ENCODE peak calls at places on chromosomes 5 and 9, in six cellular contexts. One of them, this sample, is unnamed.

GRCh38 chr5:55421074-55421529 is 113.3 kb downstream of the MTREX start:
- DNase-seq in GM04504: peak
- DNase-seq in NCI-H146: no peak
- DNase-seq in left ventricle myocardium superior: no peak
- DNase-seq in A673: no peak
- DNase-seq in GM12865: peak
- DNase-seq in this sample: no peak

GRCh38 chr5:43674536-43674935 is 71.6 kb downstream of the NNT start:
- DNase-seq in left ventricle myocardium superior: no peak
- DNase-seq in NCI-H146: no peak
- DNase-seq in GM04504: no peak
- DNase-seq in GM12865: no peak
- DNase-seq in A673: no peak
- DNase-seq in this sample: no peak

GRCh38 chr5:113123563-113123962 is 147.0 kb downstream of the DCP2 start:
- DNase-seq in left ventricle myocardium superior: no peak
- DNase-seq in GM04504: no peak
- DNase-seq in GM12865: peak
- DNase-seq in A673: peak
- DNase-seq in NCI-H146: no peak
- DNase-seq in this sample: peak

GRCh38 chr9:137965177-137965795 is 87.7 kb downstream of the CACNA1B start:
- DNase-seq in GM04504: no peak
- DNase-seq in A673: no peak
- DNase-seq in left ventricle myocardium superior: peak
- DNase-seq in NCI-H146: no peak
- DNase-seq in GM12865: no peak
- DNase-seq in this sample: no peak

GRCh38 chr5:160556886-160557285 is 135.2 kb downstream of the PTTG1 start:
- DNase-seq in left ventricle myocardium superior: no peak
- DNase-seq in NCI-H146: no peak
- DNase-seq in A673: no peak
- DNase-seq in GM04504: peak
- DNase-seq in GM12865: no peak
- DNase-seq in this sample: no peak

GRCh38 chr9:18638448-18639249 is 164.7 kb downstream of the ADAMTSL1 start:
- DNase-seq in NCI-H146: no peak
- DNase-seq in GM04504: no peak
- DNase-seq in A673: no peak
- DNase-seq in left ventricle myocardium superior: no peak
- DNase-seq in GM12865: no peak
- DNase-seq in this sample: no peak

GRCh38 chr5:161934486-161934885 is 86.6 kb downstream of the GABRA1 start:
- DNase-seq in GM12865: no peak
- DNase-seq in NCI-H146: no peak
- DNase-seq in A673: no peak
- DNase-seq in GM04504: no peak
- DNase-seq in left ventricle myocardium superior: no peak
- DNase-seq in this sample: no peak

GRCh38 chr5:441996-442334 is 1.0 kb upstream of the EXOC3 start:
- DNase-seq in GM12865: no peak
- DNase-seq in A673: no peak
- DNase-seq in left ventricle myocardium superior: no peak
- DNase-seq in GM04504: no peak
- DNase-seq in NCI-H146: no peak
- DNase-seq in this sample: no peak

GRCh38 chr5:179486596-179487051 is 63.7 kb upstream of the RUFY1 start:
- DNase-seq in A673: no peak
- DNase-seq in left ventricle myocardium superior: no peak
- DNase-seq in GM12865: no peak
- DNase-seq in GM04504: no peak
- DNase-seq in NCI-H146: peak
- DNase-seq in this sample: no peak

GRCh38 chr5:132837868-132838267 is 7.4 kb upstream of the SHROOM1 start:
- DNase-seq in NCI-H146: no peak
- DNase-seq in A673: no peak
- DNase-seq in GM04504: no peak
- DNase-seq in GM12865: no peak
- DNase-seq in left ventricle myocardium superior: no peak
- DNase-seq in this sample: no peak

GRCh38 chr9:131609116-131609830 is 64.0 kb downstream of the PRRT1B start:
- DNase-seq in GM04504: peak
- DNase-seq in left ventricle myocardium superior: peak
- DNase-seq in NCI-H146: no peak
- DNase-seq in GM12865: no peak
- DNase-seq in A673: no peak
- DNase-seq in this sample: no peak

GRCh38 chr5:82386576-82386975 is 108.4 kb upstream of the RPS23 start:
- DNase-seq in GM12865: no peak
- DNase-seq in A673: no peak
- DNase-seq in GM04504: no peak
- DNase-seq in left ventricle myocardium superior: no peak
- DNase-seq in NCI-H146: no peak
- DNase-seq in this sample: no peak

GRCh38 chr5:51573835-51574234 is 190.6 kb downstream of the ISL1 start:
- DNase-seq in left ventricle myocardium superior: no peak
- DNase-seq in NCI-H146: no peak
- DNase-seq in GM12865: no peak
- DNase-seq in A673: no peak
- DNase-seq in GM04504: no peak
- DNase-seq in this sample: no peak

GRCh38 chr5:144072518-144072927 is 97.9 kb downstream of the YIPF5 start:
- DNase-seq in GM04504: peak
- DNase-seq in left ventricle myocardium superior: no peak
- DNase-seq in A673: peak
- DNase-seq in GM12865: no peak
- DNase-seq in NCI-H146: no peak
- DNase-seq in this sample: no peak

GRCh38 chr5:98734646-98735045 is 38.8 kb upstream of the RGMB start:
- DNase-seq in A673: peak
- DNase-seq in left ventricle myocardium superior: no peak
- DNase-seq in GM12865: no peak
- DNase-seq in NCI-H146: no peak
- DNase-seq in GM04504: no peak
- DNase-seq in this sample: no peak

GRCh38 chr5:94893404-94894145 is 275.1 kb downstream of the SLF1 start:
- DNase-seq in GM04504: no peak
- DNase-seq in left ventricle myocardium superior: no peak
- DNase-seq in GM12865: peak
- DNase-seq in A673: peak
- DNase-seq in NCI-H146: peak
- DNase-seq in this sample: peak

GRCh38 chr5:39209924-39210323 is 9.4 kb downstream of the FYB1 start:
- DNase-seq in NCI-H146: no peak
- DNase-seq in left ventricle myocardium superior: peak
- DNase-seq in GM12865: peak
- DNase-seq in A673: no peak
- DNase-seq in GM04504: no peak
- DNase-seq in this sample: no peak

GRCh38 chr5:157801-158200 is 33.5 kb upstream of the LRRC14B start:
- DNase-seq in GM12865: no peak
- DNase-seq in left ventricle myocardium superior: no peak
- DNase-seq in GM04504: no peak
- DNase-seq in NCI-H146: no peak
- DNase-seq in A673: no peak
- DNase-seq in this sample: peak

GRCh38 chr9:16532681-16533450 is 337.6 kb downstream of the BNC2 start:
- DNase-seq in NCI-H146: no peak
- DNase-seq in GM04504: no peak
- DNase-seq in GM12865: no peak
- DNase-seq in A673: no peak
- DNase-seq in left ventricle myocardium superior: no peak
- DNase-seq in this sample: no peak

GRCh38 chr5:72205431-72206009 is 98.2 kb downstream of the MAP1B start:
- DNase-seq in left ventricle myocardium superior: no peak
- DNase-seq in NCI-H146: no peak
- DNase-seq in A673: no peak
- DNase-seq in GM12865: no peak
- DNase-seq in GM04504: no peak
- DNase-seq in this sample: no peak

GRCh38 chr5:152439791-152440190 is 34.7 kb upstream of the NMUR2 start:
- DNase-seq in NCI-H146: no peak
- DNase-seq in GM12865: no peak
- DNase-seq in left ventricle myocardium superior: no peak
- DNase-seq in A673: no peak
- DNase-seq in GM04504: no peak
- DNase-seq in this sample: no peak

GRCh38 chr5:135576075-135576599 is 2.7 kb downstream of the CXCL14 start:
- DNase-seq in left ventricle myocardium superior: no peak
- DNase-seq in NCI-H146: no peak
- DNase-seq in GM12865: no peak
- DNase-seq in GM04504: no peak
- DNase-seq in A673: no peak
- DNase-seq in this sample: no peak

GRCh38 chr9:98726735-98727134 is 18.0 kb upstream of the GABBR2 start:
- DNase-seq in GM04504: peak
- DNase-seq in A673: no peak
- DNase-seq in left ventricle myocardium superior: no peak
- DNase-seq in NCI-H146: no peak
- DNase-seq in GM12865: no peak
- DNase-seq in this sample: no peak

GRCh38 chr5:177312649-177313181 is 1.0 kb upstream of the MXD3 start:
- DNase-seq in GM12865: peak
- DNase-seq in A673: peak
- DNase-seq in GM04504: no peak
- DNase-seq in left ventricle myocardium superior: no peak
- DNase-seq in NCI-H146: peak
- DNase-seq in this sample: peak

GRCh38 chr9:112439825-112440224 is 46.8 kb upstream of the KIAA1958 start:
- DNase-seq in NCI-H146: no peak
- DNase-seq in GM04504: no peak
- DNase-seq in A673: no peak
- DNase-seq in GM12865: no peak
- DNase-seq in left ventricle myocardium superior: no peak
- DNase-seq in this sample: no peak

GRCh38 chr9:131397100-131397790 is 3.4 kb downstream of the PRRC2B start:
- DNase-seq in A673: no peak
- DNase-seq in left ventricle myocardium superior: no peak
- DNase-seq in GM12865: peak
- DNase-seq in GM04504: no peak
- DNase-seq in NCI-H146: peak
- DNase-seq in this sample: no peak

GRCh38 chr9:7901676-7902075 is 102.1 kb upstream of the DMAC1 start:
- DNase-seq in GM12865: no peak
- DNase-seq in GM04504: no peak
- DNase-seq in left ventricle myocardium superior: no peak
- DNase-seq in NCI-H146: no peak
- DNase-seq in A673: no peak
- DNase-seq in this sample: no peak

GRCh38 chr9:19050637-19051591 is 1.7 kb downstream of the RRAGA start:
- DNase-seq in GM12865: no peak
- DNase-seq in left ventricle myocardium superior: no peak
- DNase-seq in NCI-H146: no peak
- DNase-seq in A673: no peak
- DNase-seq in GM04504: no peak
- DNase-seq in this sample: no peak

GRCh38 chr9:77435688-77436087 is 212.4 kb downstream of the GNA14 start:
- DNase-seq in GM04504: no peak
- DNase-seq in GM12865: no peak
- DNase-seq in A673: no peak
- DNase-seq in left ventricle myocardium superior: no peak
- DNase-seq in NCI-H146: no peak
- DNase-seq in this sample: peak

GRCh38 chr5:1330146-1330846 is 14.6 kb downstream of the CLPTM1L start:
- DNase-seq in A673: no peak
- DNase-seq in NCI-H146: no peak
- DNase-seq in GM12865: no peak
- DNase-seq in left ventricle myocardium superior: no peak
- DNase-seq in GM04504: no peak
- DNase-seq in this sample: no peak

GRCh38 chr5:137565450-137565849 is 66.3 kb upstream of the SPOCK1 start:
- DNase-seq in left ventricle myocardium superior: no peak
- DNase-seq in A673: no peak
- DNase-seq in GM04504: peak
- DNase-seq in GM12865: no peak
- DNase-seq in NCI-H146: no peak
- DNase-seq in this sample: no peak

GRCh38 chr9:114299286-114300152 is 23.4 kb upstream of the ORM1 start:
- DNase-seq in A673: no peak
- DNase-seq in GM04504: no peak
- DNase-seq in NCI-H146: no peak
- DNase-seq in GM12865: no peak
- DNase-seq in left ventricle myocardium superior: no peak
- DNase-seq in this sample: no peak

GRCh38 chr9:94533601-94534000 is 21.3 kb upstream of the PCAT7 start:
- DNase-seq in A673: no peak
- DNase-seq in NCI-H146: no peak
- DNase-seq in GM04504: no peak
- DNase-seq in GM12865: no peak
- DNase-seq in left ventricle myocardium superior: no peak
- DNase-seq in this sample: no peak

GRCh38 chr5:82351754-82352145 is 73.6 kb upstream of the RPS23 start:
- DNase-seq in NCI-H146: peak
- DNase-seq in A673: peak
- DNase-seq in left ventricle myocardium superior: no peak
- DNase-seq in GM04504: no peak
- DNase-seq in GM12865: peak
- DNase-seq in this sample: no peak

GRCh38 chr9:2567922-2568321 is 53.7 kb upstream of the VLDLR start:
- DNase-seq in GM04504: no peak
- DNase-seq in left ventricle myocardium superior: no peak
- DNase-seq in NCI-H146: no peak
- DNase-seq in A673: no peak
- DNase-seq in GM12865: no peak
- DNase-seq in this sample: no peak

GRCh38 chr5:148011407-148012124 is 52.2 kb upstream of the SPINK5 start:
- DNase-seq in left ventricle myocardium superior: no peak
- DNase-seq in NCI-H146: no peak
- DNase-seq in GM04504: no peak
- DNase-seq in GM12865: no peak
- DNase-seq in A673: no peak
- DNase-seq in this sample: no peak

GRCh38 chr5:78905084-78905938 is 79.8 kb downstream of the ARSB start:
- DNase-seq in GM12865: peak
- DNase-seq in A673: no peak
- DNase-seq in GM04504: no peak
- DNase-seq in left ventricle myocardium superior: no peak
- DNase-seq in NCI-H146: no peak
- DNase-seq in this sample: no peak

GRCh38 chr9:110143969-110144545 is 63.9 kb downstream of the C9orf152 start:
- DNase-seq in GM04504: no peak
- DNase-seq in GM12865: peak
- DNase-seq in left ventricle myocardium superior: no peak
- DNase-seq in NCI-H146: no peak
- DNase-seq in A673: no peak
- DNase-seq in this sample: no peak

This sample was measured in BE2C.